ENCODE peak calls at places on chromosomes 13 and 19, in six cellular contexts. R is K562, V is stomach, Q is endothelial cell of umbilical vein, E is esophagus muscularis mucosa, D is suprapubic skin. U is an unnamed sample.

GRCh38 chr13:40074338-40074737 is 418.9 kb downstream of the COG6 start:
- DNase-seq in D (no peak), E (no peak), V (no peak), R (no peak), Q (no peak), U (no peak)

GRCh38 chr13:79309690-79310089 is 96.4 kb downstream of the RBM26 start:
- DNase-seq in D (no peak), V (no peak), Q (no peak), R (no peak), E (no peak), U (no peak)

GRCh38 chr13:98691360-98691759 is 61.1 kb downstream of the SLC15A1 start:
- DNase-seq in D (no peak), R (no peak), E (no peak), V (no peak), Q (no peak), U (no peak)

GRCh38 chr19:16342002-16342715 is 17.5 kb downstream of the KLF2 start:
- DNase-seq in V (no peak), R (no peak), E (no peak), Q (no peak), D (no peak), U (no peak)

GRCh38 chr13:46908511-46908910 is 11.7 kb upstream of the HTR2A start:
- DNase-seq in E (no peak), V (no peak), Q (no peak), R (no peak), D (no peak), U (peak; percentile 34)

GRCh38 chr13:51625555-51626345 is 41.5 kb downstream of the WDFY2 start:
- DNase-seq in D (no peak), V (peak; percentile 60), E (no peak), R (no peak), Q (peak; percentile 27), U (no peak)

GRCh38 chr13:98397221-98397620 is 179.7 kb downstream of the STK24 start:
- DNase-seq in Q (peak; percentile 26), E (no peak), R (no peak), D (no peak), V (no peak), U (no peak)

GRCh38 chr19:40147338-40147692 is 43.9 kb upstream of the MAP3K10 start:
- DNase-seq in R (no peak), V (no peak), D (peak; percentile 35), E (peak; percentile 68), Q (no peak), U (no peak)

GRCh38 chr13:45132384-45133064 is 12.2 kb downstream of the GTF2F2 start:
- DNase-seq in R (no peak), D (no peak), E (no peak), V (no peak), Q (no peak), U (no peak)

GRCh38 chr13:112053167-112053743 is 13.7 kb upstream of the SOX1 start:
- DNase-seq in D (no peak), V (no peak), R (no peak), Q (no peak), E (no peak), U (no peak)

GRCh38 chr13:92196566-92197256 is 798.3 kb downstream of the GPC5 start:
- DNase-seq in Q (no peak), V (no peak), D (no peak), E (no peak), R (no peak), U (no peak)

GRCh38 chr19:13056052-13056660 is 46.5 kb downstream of the LYL1 start:
- DNase-seq in Q (no peak), V (peak; percentile 52), R (no peak), E (no peak), D (peak; percentile 89), U (peak; percentile 79)

GRCh38 chr19:5691930-5692784 is 2.1 kb downstream of the RPL36 start:
- DNase-seq in D (no peak), E (no peak), R (no peak), Q (no peak), V (no peak), U (no peak)

GRCh38 chr13:26653310-26653709 is 95.8 kb downstream of the WASF3 start:
- DNase-seq in V (no peak), D (no peak), R (no peak), E (no peak), Q (no peak), U (no peak)

GRCh38 chr13:85236431-85236830 is 562.8 kb downstream of the SLITRK6 start:
- DNase-seq in E (no peak), R (no peak), Q (peak; percentile 74), D (no peak), V (no peak), U (no peak)

GRCh38 chr19:41265376-41266153 is 1.4 kb downstream of the HNRNPUL1 start:
- DNase-seq in D (no peak), V (peak; percentile 27), R (peak; percentile 20), E (no peak), Q (peak; percentile 34), U (no peak)

GRCh38 chr19:13408889-13409518 is 97.3 kb downstream of the CACNA1A start:
- DNase-seq in Q (no peak), V (no peak), D (no peak), E (no peak), R (no peak), U (no peak)

GRCh38 chr13:93727301-93728141 is 500.9 kb downstream of the GPC6 start:
- DNase-seq in E (no peak), Q (no peak), D (no peak), R (no peak), V (no peak), U (no peak)

GRCh38 chr19:3825286-3825956 is 39.2 kb upstream of the MATK start:
- DNase-seq in V (no peak), Q (no peak), E (no peak), R (no peak), D (no peak), U (no peak)

GRCh38 chr13:54424344-54424743 is 1395.7 kb downstream of the OLFM4 start:
- DNase-seq in Q (no peak), V (no peak), E (no peak), R (no peak), D (no peak), U (no peak)

GRCh38 chr13:30017880-30018279 is 167.5 kb upstream of the UBL3 start:
- DNase-seq in D (no peak), Q (no peak), V (no peak), E (no peak), R (no peak), U (no peak)

GRCh38 chr13:99740261-99740979 is 231.1 kb downstream of the ZIC5 start:
- DNase-seq in D (no peak), E (no peak), V (no peak), Q (no peak), R (no peak), U (no peak)

GRCh38 chr19:48325265-48325910 is at the start of gene EMP3:
- DNase-seq in R (peak; percentile 73), E (no peak), Q (peak; percentile 80), V (peak; percentile 69), D (peak; percentile 92), U (peak; percentile 71)

GRCh38 chr13:114153485-114154080 is 21.2 kb upstream of the RASA3 start:
- DNase-seq in V (no peak), D (no peak), R (no peak), E (no peak), Q (no peak), U (no peak)

GRCh38 chr19:13099073-13099999 is 3.3 kb downstream of the LYL1 start:
- DNase-seq in E (no peak), D (no peak), Q (peak; percentile 79), R (peak; percentile 45), V (peak; percentile 78), U (no peak)

GRCh38 chr13:95641961-95642621 is 2.4 kb downstream of the DZIP1 start:
- DNase-seq in Q (peak; percentile 52), V (peak; percentile 54), D (no peak), E (no peak), R (no peak), U (no peak)

GRCh38 chr13:99916366-99917103 is 55.0 kb downstream of the ZIC5 start:
- DNase-seq in D (no peak), E (no peak), R (peak; percentile 53), V (no peak), Q (peak; percentile 72), U (no peak)

GRCh38 chr13:112657850-112658445 is 31.9 kb upstream of the ATP11A start:
- DNase-seq in V (no peak), R (no peak), E (no peak), D (no peak), Q (no peak), U (peak; percentile 50)

GRCh38 chr13:37751025-37751424 is 118.5 kb downstream of the TRPC4 start:
- DNase-seq in E (no peak), D (no peak), Q (no peak), V (no peak), R (no peak), U (no peak)

GRCh38 chr13:20408181-20408580 is 117.5 kb downstream of the CRYL1 start:
- DNase-seq in R (no peak), Q (no peak), V (peak; percentile 21), E (no peak), D (no peak), U (no peak)

DNA sequence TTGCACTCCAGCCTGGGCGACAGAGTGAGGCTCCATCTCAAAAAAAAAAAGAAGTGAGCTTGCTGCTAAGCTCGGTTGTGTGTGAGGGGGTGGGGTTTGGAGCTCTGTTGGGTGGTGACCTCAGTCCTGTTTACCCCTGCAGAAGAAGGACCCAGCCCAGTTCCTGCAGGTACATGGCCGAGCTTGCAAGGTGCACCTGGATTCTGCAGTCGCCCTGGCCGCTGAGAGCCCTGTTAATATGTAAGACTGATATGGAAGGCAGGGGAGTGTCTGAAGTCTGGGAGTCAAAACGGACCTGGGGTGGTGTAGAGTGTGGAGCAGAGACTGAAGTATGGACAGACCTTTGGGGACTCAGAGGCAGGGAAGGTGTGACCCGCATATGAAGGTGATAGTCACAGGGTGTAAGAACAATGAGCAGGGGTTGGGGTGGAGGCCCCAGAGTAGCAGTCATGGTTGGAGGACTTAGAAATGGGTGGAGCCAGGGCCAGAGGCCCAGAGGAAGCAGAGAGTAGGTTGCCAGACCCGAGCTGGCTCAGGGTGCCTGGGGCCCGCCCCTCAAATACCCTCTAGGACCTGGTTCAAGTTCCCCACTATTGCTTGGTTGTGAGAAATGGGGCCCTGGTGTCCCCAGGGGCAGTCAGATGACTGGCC is 13.2 kb downstream of the CLASRP start:
- DNase-seq in R (no peak), V (peak; percentile 85), D (no peak), Q (no peak), E (no peak), U (no peak)
- TF ChIP-seq POLR2A in R (no peak), V (no peak), D (no peak), Q (no peak), E (no peak), U (no peak)

GRCh38 chr13:104532131-104532530 is 1465.9 kb upstream of the SLC10A2 start:
- DNase-seq in E (no peak), D (no peak), V (no peak), R (no peak), Q (no peak), U (no peak)
- H3K9me3 ChIP-seq in E (no peaks in the 10 kb centered on the region), D (no peaks in the 10 kb centered on the region), V (no peaks in the 10 kb centered on the region), R (no peaks in the 10 kb centered on the region), Q (no peaks in the 10 kb centered on the region), U (no peaks in the 10 kb centered on the region)

DNA sequence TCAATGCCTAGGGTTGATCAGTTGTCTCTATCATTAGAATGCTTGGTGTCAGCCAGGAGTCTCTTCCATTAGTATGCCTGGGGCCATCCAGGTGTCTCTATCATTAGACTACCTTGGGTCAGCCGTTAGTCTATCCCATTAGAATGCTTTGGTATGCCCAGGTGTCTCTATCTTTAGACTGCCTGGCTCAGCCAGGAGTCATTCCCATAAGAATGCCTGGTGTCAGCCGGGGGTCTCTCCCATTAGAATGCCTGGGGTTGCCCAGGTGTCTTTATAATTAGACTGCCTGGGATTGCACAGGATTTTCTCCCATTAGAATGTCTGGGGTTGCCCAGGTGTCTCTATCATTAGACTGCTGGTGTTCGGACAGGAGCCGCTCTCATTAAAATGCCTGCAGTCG is 1442.9 kb downstream of the UQCRFS1 start:
- DNase-seq in E (no peak), V (no peak), D (no peak), R (no peak), Q (no peak), U (no peak)
- TF ChIP-seq POLR2AphosphoS5 in E (no peak), V (no peak), D (no peak), R (no peak), Q (no peak), U (no peak)

GRCh38 chr19:18086590-18087138 is at the start of gene IL12RB1:
- DNase-seq in E (no peak), Q (no peak), V (peak; percentile 42), R (no peak), D (no peak), U (no peak)
- TF ChIP-seq POLR2A in E (no peak), Q (no peak), V (no peak), R (no peak), D (no peak), U (no peak)

U was measured in breast epithelium.